ENCODE peak calls at places on chromosomes 5 and 9, in eight cellular contexts. H is psoas muscle, E is cardiac muscle cell, D is PC-3, Q is tibial nerve, S is dorsolateral prefrontal cortex, R is bronchial epithelial cell, I is H1. U is an unnamed sample.

GRCh38 chr9:76020654-76021053 is 130.2 kb downstream of the PCSK5 start:
- DNase-seq in I (no peak), Q (no peak), R (no peak), H (no peak), S (no peak), D (no peak), E (no peak), U (no peak)

GRCh38 chr5:174727794-174728662 is 3.6 kb downstream of the MSX2 start:
- DNase-seq in Q (no peak), H (no peak), S (no peak), I (no peak), E (no peak), R (no peak), D (no peak), U (no peak)

GRCh38 chr9:124278054-124278540 is 20.3 kb downstream of the NEK6 start:
- DNase-seq in I (no peak), H (no peak), E (no peak), S (no peak), R (no peak), Q (no peak), D (no peak), U (no peak)

GRCh38 chr9:129624947-129625346 is 1.0 kb upstream of the NTMT1 start:
- DNase-seq in I (no peak), H (no peak), D (no peak), E (no peak), S (no peak), Q (no peak), R (peak; percentile 80), U (no peak)

GRCh38 chr5:102999191-102999590 is 120.7 kb downstream of the GIN1 start:
- DNase-seq in R (no peak), D (no peak), Q (no peak), H (no peak), I (no peak), E (no peak), S (no peak), U (no peak)

GRCh38 chr9:123642291-123643278 is 286.6 kb downstream of the CRB2 start:
- DNase-seq in D (no peak), Q (peak; percentile 38), H (no peak), E (peak; percentile 88), S (peak; percentile 34), R (peak; percentile 12), I (no peak), U (no peak)

GRCh38 chr9:122780026-122780425 is 8.7 kb upstream of the OR5C1 start:
- DNase-seq in S (no peak), D (peak; percentile 25), R (peak; percentile 14), Q (no peak), I (no peak), E (no peak), H (no peak), U (no peak)

GRCh38 chr5:10552183-10553143 is 11.4 kb upstream of the ANKRD33B start:
- DNase-seq in R (peak; percentile 76), S (no peak), Q (no peak), E (no peak), D (peak; percentile 61), I (no peak), H (no peak), U (no peak)

GRCh38 chr9:107637421-107638420 is 148.2 kb upstream of the KLF4 start:
- DNase-seq in I (no peak), R (peak; percentile 54), Q (peak; percentile 96), S (peak; percentile 77), E (peak; percentile 72), H (peak; percentile 90), D (peak; percentile 31), U (peak; percentile 90)

GRCh38 chr5:1245901-1246576 is 20.9 kb downstream of the SLC6A18 start:
- DNase-seq in D (no peak), S (peak; percentile 54), R (no peak), E (no peak), H (no peak), Q (no peak), I (no peak), U (no peak)

GRCh38 chr5:40429258-40430111 is 250.2 kb upstream of the PTGER4 start:
- DNase-seq in D (peak; percentile 86), H (no peak), I (no peak), R (peak; percentile 80), S (no peak), E (no peak), Q (peak; percentile 18), U (no peak)

GRCh38 chr5:159184858-159185381 is 24.4 kb downstream of the RNF145 start:
- DNase-seq in E (no peak), Q (no peak), S (no peak), I (no peak), H (no peak), R (peak; percentile 83), D (peak; percentile 41), U (peak; percentile 51)

DNA sequence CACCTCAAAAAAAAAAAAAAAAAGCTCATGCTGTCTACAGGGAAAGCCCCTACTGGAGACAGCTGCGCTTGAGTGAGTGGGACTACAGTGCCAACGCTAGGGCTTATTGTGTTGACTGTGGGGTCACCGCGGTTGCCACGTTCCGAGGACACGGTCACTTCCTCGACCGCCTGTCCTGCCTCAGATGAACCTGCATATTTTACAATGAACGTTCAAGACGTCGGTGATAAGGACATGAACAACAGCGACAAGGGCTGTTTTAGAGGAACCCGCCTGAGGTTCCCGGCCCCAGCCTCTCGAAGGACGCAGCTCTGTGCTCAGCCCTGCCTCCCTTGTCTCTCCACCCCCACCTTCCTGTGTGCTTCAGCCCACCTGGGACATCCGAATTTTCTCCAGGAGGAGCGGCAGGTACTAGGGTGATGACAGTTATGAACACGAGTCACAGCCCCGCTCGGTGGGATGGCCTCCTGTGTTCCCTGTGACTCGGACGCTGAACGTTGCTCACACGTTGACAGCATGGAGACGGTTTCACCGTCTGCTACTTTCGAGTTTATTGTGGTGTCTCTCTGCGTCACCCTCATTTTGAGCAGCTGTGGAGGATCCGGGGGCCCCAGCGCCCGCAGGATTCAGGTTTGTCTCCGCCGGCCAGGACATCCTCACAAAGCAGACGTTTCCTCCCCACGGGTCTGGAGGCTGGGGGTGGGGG is 11.3 kb upstream of the DIPK1B start:
- DNase-seq in H (no peak), E (no peak), R (no peak), D (no peak), S (no peak), I (no peak), Q (no peak), U (no peak)
- H3K4me3 ChIP-seq in H (no peak overlapping the region), E (no peak overlapping the region), R (no peak overlapping the region), D (no peak overlapping the region), S (no peak overlapping the region), I (no peak overlapping the region), Q (no peak overlapping the region), U (no peak overlapping the region)

GRCh38 chr9:1722404-1722803 is 292.7 kb upstream of the SMARCA2 start:
- DNase-seq in E (no peak), Q (no peak), D (peak; percentile 2), H (no peak), S (no peak), R (peak; percentile 28), I (no peak), U (no peak)

GRCh38 chr9:1729631-1730030 is 285.5 kb upstream of the SMARCA2 start:
- DNase-seq in Q (no peak), R (no peak), I (no peak), S (no peak), E (no peak), D (no peak), H (no peak), U (no peak)

GRCh38 chr9:1723616-1724015 is 291.5 kb upstream of the SMARCA2 start:
- DNase-seq in I (no peak), R (no peak), E (no peak), H (no peak), S (no peak), D (no peak), Q (no peak), U (no peak)

GRCh38 chr9:1732670-1733069 is 282.5 kb upstream of the SMARCA2 start:
- DNase-seq in E (no peak), S (no peak), R (peak; percentile 40), Q (no peak), D (peak; percentile 35), H (no peak), I (no peak), U (no peak)

GRCh38 chr9:1726993-1727759 is 288.0 kb upstream of the SMARCA2 start:
- DNase-seq in D (no peak), E (no peak), H (no peak), S (no peak), R (no peak), I (no peak), Q (no peak), U (no peak)
- TF ChIP-seq CTCF in D (peak; percentile 23), E (no peak), H (peak; percentile 16), S (no peak), R (no peak), I (no peak), Q (no peak), U (no peak)

DNA sequence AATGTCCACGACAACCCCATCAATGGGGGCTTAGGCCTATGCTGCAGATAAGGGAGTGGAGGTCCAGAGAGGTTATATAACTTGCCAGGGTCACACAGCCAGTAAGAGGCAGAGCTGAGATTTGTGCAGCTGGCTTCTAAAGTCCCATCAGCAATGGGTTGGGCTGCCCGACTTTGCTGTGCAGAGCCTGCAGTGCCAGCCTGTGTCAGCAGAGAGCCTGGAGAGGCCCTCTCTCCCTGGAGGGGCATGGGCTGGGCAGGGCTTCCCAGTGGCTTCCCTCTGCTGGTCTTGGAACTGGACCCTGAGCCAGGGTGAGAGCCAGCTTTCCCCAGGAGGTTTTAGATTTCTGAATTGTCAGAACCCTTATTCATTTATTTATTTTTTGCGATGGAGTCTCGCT is 77.2 kb upstream of the RAPGEF1 start:
- DNase-seq in D (no peak), S (no peak), R (no peak), H (no peak), E (no peak), Q (no peak), I (no peak), U (no peak)
- H3K27me3 ChIP-seq in D (peaks cover 4% of the 10 kb centered on the region), S (no peaks in the 10 kb centered on the region), R (peaks cover 8% of the 10 kb centered on the region), H (peaks cover 67% of the 10 kb centered on the region), E (no peaks in the 10 kb centered on the region), Q (no peaks in the 10 kb centered on the region), I (no peaks in the 10 kb centered on the region), U (peaks cover 21% of the 10 kb centered on the region)

DNA sequence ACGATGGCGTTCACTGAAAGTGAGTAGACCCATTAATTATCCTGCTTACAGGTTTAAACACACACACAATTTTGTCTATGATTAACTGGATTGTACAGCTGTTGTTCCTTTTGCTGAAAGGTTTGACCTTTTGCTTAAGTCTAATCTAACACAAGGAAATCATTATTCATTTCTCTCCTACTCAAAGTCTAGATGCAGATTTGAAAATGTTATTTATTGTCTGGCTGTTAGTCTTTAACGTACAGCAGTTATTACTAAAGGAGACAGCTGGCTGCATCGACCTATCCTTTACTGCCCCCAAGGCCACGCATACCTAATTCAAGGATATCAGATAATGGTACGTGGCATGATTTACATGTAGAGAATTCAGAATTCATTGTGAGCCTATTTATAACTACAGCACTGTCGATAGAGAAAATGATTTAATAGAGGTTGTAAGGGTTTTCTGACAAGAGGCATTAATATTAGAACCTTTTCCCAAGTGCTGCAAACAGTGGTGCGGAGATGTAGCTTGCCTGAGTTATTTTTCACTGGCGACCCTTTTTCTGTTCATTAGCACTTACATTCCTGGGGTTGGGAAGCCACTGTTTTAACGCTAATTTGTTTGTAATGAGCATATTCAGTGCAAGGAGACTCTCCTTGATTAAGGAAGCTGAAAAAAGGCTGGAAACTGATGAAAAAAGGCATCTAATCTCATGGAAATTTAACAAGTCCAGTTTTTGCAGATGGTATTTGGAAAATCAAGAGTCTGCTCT is 368.4 kb upstream of the GRAMD2B start:
- DNase-seq in E (peak; percentile 55), Q (no peak), S (no peak), I (no peak), D (no peak), R (no peak), H (no peak), U (no peak)
- H3K4me3 ChIP-seq in E (no peak overlapping the region), Q (no peak overlapping the region), S (no peak overlapping the region), I (peak overlapping the region; percentile 12), D (no peak overlapping the region), R (no peak overlapping the region), H (no peak overlapping the region), U (no peak overlapping the region)

U was measured in BJ.